ENCODE peak calls at places on chromosomes 1 and 21, in seven cellular contexts. O is astrocyte of the cerebellum, E is lower leg skin, G is adrenal gland, V is HCT116, K is kidney epithelial cell, D is cardiac fibroblast. C is an unnamed sample.

GRCh38 chr1:24765308-24765988 is 20.2 kb downstream of the CLIC4 start:
- DNase-seq in V (no peak), K (no peak), G (no peak), D (peak; percentile 47), O (no peak), E (no peak), C (peak; percentile 29)

GRCh38 chr1:7540816-7541215 is 230.3 kb upstream of the VAMP3 start:
- DNase-seq in D (no peak), E (no peak), O (no peak), G (no peak), K (no peak), V (no peak), C (no peak)

GRCh38 chr21:42248783-42249597 is 30.1 kb downstream of the ABCG1 start:
- DNase-seq in V (no peak), G (no peak), O (no peak), D (no peak), K (no peak), E (no peak), C (no peak)

GRCh38 chr1:29591601-29592260 is 355.4 kb downstream of the PTPRU start:
- DNase-seq in O (no peak), D (no peak), E (peak; percentile 74), V (no peak), K (no peak), G (no peak), C (no peak)

GRCh38 chr1:180974236-180974635 is 48.4 kb downstream of the STX6 start:
- DNase-seq in D (no peak), E (no peak), V (no peak), G (no peak), K (no peak), O (no peak), C (no peak)

GRCh38 chr1:58365328-58365727 is 181.2 kb downstream of the OMA1 start:
- DNase-seq in O (no peak), E (no peak), G (no peak), V (no peak), D (no peak), K (no peak), C (no peak)

GRCh38 chr1:204453141-204453772 is 41.3 kb downstream of the PIK3C2B start:
- DNase-seq in E (no peak), O (no peak), V (no peak), D (no peak), K (no peak), G (no peak), C (no peak)

GRCh38 chr1:205484985-205485967 is 19.2 kb upstream of the CDK18 start:
- DNase-seq in V (peak; percentile 56), O (peak; percentile 35), K (peak; percentile 28), G (peak; percentile 80), E (no peak), D (peak; percentile 79), C (peak; percentile 77)

GRCh38 chr1:47534417-47534816 is 96.6 kb downstream of the FOXD2 start:
- DNase-seq in K (no peak), G (peak; percentile 75), D (peak; percentile 8), E (no peak), O (no peak), V (no peak), C (peak; percentile 49)

GRCh38 chr1:68119445-68119844 is 69.0 kb upstream of the DIRAS3 start:
- DNase-seq in D (no peak), G (no peak), E (no peak), K (no peak), V (no peak), O (no peak), C (no peak)

GRCh38 chr1:69533343-69533742 is 34.4 kb upstream of the LRRC7 start:
- DNase-seq in V (no peak), K (no peak), D (no peak), O (no peak), E (no peak), G (no peak), C (no peak)

GRCh38 chr1:162908780-162909179 is 47.8 kb upstream of the CCDC190 start:
- DNase-seq in E (no peak), V (no peak), G (no peak), O (peak; percentile 39), K (peak; percentile 58), D (peak; percentile 57), C (no peak)

GRCh38 chr1:150555971-150556865 is 7.0 kb downstream of the ADAMTSL4 start:
- DNase-seq in K (no peak), D (no peak), V (no peak), G (no peak), E (no peak), O (no peak), C (no peak)

GRCh38 chr1:59204001-59204400 is 92.9 kb upstream of the FGGY start:
- DNase-seq in E (no peak), O (no peak), V (no peak), K (no peak), D (peak; percentile 88), G (peak; percentile 54), C (no peak)

GRCh38 chr1:214280386-214281029 is 451 bp upstream of the SMYD2 start:
- DNase-seq in O (no peak), E (peak; percentile 88), K (no peak), D (peak; percentile 60), V (no peak), G (peak; percentile 60), C (peak; percentile 57)

GRCh38 chr1:41382531-41383090 is 21.4 kb downstream of the FOXO6 start:
- DNase-seq in K (no peak), G (no peak), V (peak; percentile 22), E (no peak), D (peak; percentile 51), O (no peak), C (no peak)

GRCh38 chr21:38773108-38774061 is 32.3 kb upstream of the ETS2 start:
- DNase-seq in V (peak; percentile 81), G (no peak), K (peak; percentile 80), O (peak; percentile 74), E (peak; percentile 85), D (peak; percentile 92), C (peak; percentile 43)

GRCh38 chr1:193431265-193431977 is 245.0 kb upstream of the B3GALT2 start:
- DNase-seq in G (no peak), D (no peak), K (no peak), V (no peak), O (no peak), E (no peak), C (no peak)

GRCh38 chr1:119808491-119808890 is 2.8 kb downstream of the REG4 start:
- DNase-seq in D (no peak), K (no peak), O (no peak), E (no peak), G (no peak), V (no peak), C (peak; percentile 29)

GRCh38 chr1:23461050-23461449 is 22.9 kb downstream of the ASAP3 start:
- DNase-seq in G (no peak), V (no peak), D (no peak), E (no peak), K (no peak), O (no peak), C (no peak)

GRCh38 chr1:232684331-232685105 is 54.6 kb upstream of the SIPA1L2 start:
- DNase-seq in G (no peak), K (no peak), V (no peak), E (no peak), O (no peak), D (no peak), C (no peak)

GRCh38 chr21:29297483-29298347 is 1.0 kb upstream of the BACH1 start:
- DNase-seq in E (peak; percentile 85), G (no peak), D (no peak), K (no peak), V (no peak), O (no peak), C (peak; percentile 5)

GRCh38 chr1:87706198-87706597 is 377.5 kb downstream of the LMO4 start:
- DNase-seq in D (peak; percentile 29), E (no peak), V (no peak), K (no peak), G (no peak), O (no peak), C (no peak)

GRCh38 chr1:47771766-47772165 is 225.4 kb downstream of the TRABD2B start:
- DNase-seq in O (no peak), G (no peak), K (no peak), D (no peak), E (no peak), V (no peak), C (no peak)

GRCh38 chr1:165173409-165173808 is 183.1 kb downstream of the LMX1A start:
- DNase-seq in K (no peak), D (no peak), E (no peak), V (no peak), G (no peak), O (no peak), C (no peak)

GRCh38 chr1:941588-942383 is 17.3 kb downstream of the NOC2L start:
- DNase-seq in O (peak; percentile 73), D (peak; percentile 84), K (no peak), E (no peak), V (no peak), G (peak; percentile 73), C (peak; percentile 94)

GRCh38 chr21:33025106-33025470 is 647 bp upstream of the OLIG2 start:
- DNase-seq in V (no peak), G (no peak), D (no peak), E (peak; percentile 49), O (no peak), K (no peak), C (peak; percentile 83)

GRCh38 chr1:84698718-84699117 is 8.5 kb upstream of the SSX2IP start:
- DNase-seq in D (peak; percentile 87), E (no peak), G (no peak), O (peak; percentile 45), K (peak; percentile 31), V (peak; percentile 36), C (peak; percentile 8)

GRCh38 chr1:84442256-84442655 is 36.8 kb upstream of the RPF1 start:
- DNase-seq in D (peak; percentile 92), K (peak; percentile 58), V (peak; percentile 67), E (no peak), G (no peak), O (peak; percentile 87), C (no peak)

DNA sequence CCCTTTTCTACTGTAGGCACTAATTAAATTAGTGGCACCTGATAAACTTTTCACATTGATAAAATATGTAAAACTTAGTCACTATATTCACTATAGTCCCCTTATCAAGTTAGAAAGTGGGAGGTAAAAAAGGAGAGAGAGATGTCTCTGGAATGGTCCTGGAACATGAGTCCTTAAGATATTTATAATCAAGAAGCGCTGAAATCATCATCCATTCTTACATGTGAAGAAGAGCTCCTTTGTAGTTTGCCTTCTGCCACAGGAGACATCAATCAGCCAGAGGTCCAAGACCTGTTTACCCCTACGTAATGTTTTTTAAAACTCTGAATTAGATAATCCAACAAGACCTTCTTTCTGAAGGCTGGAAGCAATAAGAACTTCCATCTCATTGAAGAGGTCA is 65.3 kb downstream of the GATAD2B start:
- DNase-seq in O (no peak), D (no peak), K (no peak), V (no peak), G (no peak), E (no peak), C (no peak)
- H3K4me3 ChIP-seq in O (no peak overlapping the region), D (no peak overlapping the region), K (no peak overlapping the region), V (no peak overlapping the region), G (no peak overlapping the region), E (no peak overlapping the region), C (no peak overlapping the region)

GRCh38 chr21:46634427-46634826 is 1.0 kb upstream of the PRMT2 start:
- DNase-seq in V (no peak), O (no peak), D (no peak), E (no peak), G (no peak), K (no peak), C (no peak)
- H3K4me3 ChIP-seq in V (peak overlapping the region; percentile 88), O (peak overlapping the region; percentile 99), D (no peak overlapping the region), E (no peak overlapping the region), G (no peak overlapping the region), K (peak overlapping the region; percentile 97), C (peak overlapping the region; percentile 79)

GRCh38 chr1:17617787-17618557 is 78.5 kb downstream of the ARHGEF10L start:
- DNase-seq in O (no peak), E (no peak), G (peak; percentile 52), D (peak; percentile 28), V (no peak), K (no peak), C (peak; percentile 46)
- H3K4me3 ChIP-seq in O (no peak overlapping the region), E (no peak overlapping the region), G (no peak overlapping the region), D (peak overlapping the region; percentile 24), V (no peak overlapping the region), K (no peak overlapping the region), C (no peak overlapping the region)

GRCh38 chr1:225944951-225945350 is 3.9 kb upstream of the LEFTY2 start:
- DNase-seq in G (no peak), K (no peak), D (no peak), O (no peak), V (no peak), E (no peak), C (no peak)
- H3K4me3 ChIP-seq in G (no peak overlapping the region), K (no peak overlapping the region), D (no peak overlapping the region), O (no peak overlapping the region), V (no peak overlapping the region), E (no peak overlapping the region), C (no peak overlapping the region)